ENCODE peak calls at places on chromosomes 11 and 22, in nine cellular contexts. X, E, L, P, O, S, H, A and R are unnamed samples.
A peak's percentile ranks its signal among the peaks of the same experiment; 100 is the strongest.

GRCh38 chr22:33844273-33844672 is 76.0 kb downstream of the LARGE1 start:
- DNase-seq in X (no peak), H (no peak), E (no peak), L (no peak), O (no peak), S (no peak), A (no peak), P (no peak), R (no peak)

GRCh38 chr11:68296344-68297051 is 15.9 kb upstream of the LRP5 start:
- DNase-seq in A (no peak), E (no peak), L (no peak), P (no peak), X (no peak), S (no peak), H (no peak), O (no peak), R (no peak)

GRCh38 chr22:31504282-31504681 is 7.9 kb downstream of the SFI1 start:
- DNase-seq in X (no peak), A (peak; percentile 56), P (no peak), O (no peak), L (no peak), H (no peak), E (no peak), S (no peak), R (no peak)

GRCh38 chr11:1829039-1829820 is 5.6 kb upstream of the SYT8 start:
- DNase-seq in E (no peak), H (no peak), P (no peak), S (no peak), O (peak; percentile 72), A (peak; percentile 67), X (peak; percentile 3), L (peak; percentile 16), R (no peak)

GRCh38 chr11:131628739-131629138 is 258.3 kb downstream of the NTM start:
- DNase-seq in H (no peak), P (no peak), E (no peak), L (no peak), O (no peak), S (no peak), A (no peak), X (no peak), R (no peak)

GRCh38 chr22:44378380-44378779 is 65.6 kb upstream of the SHISAL1 start:
- DNase-seq in X (no peak), O (no peak), E (no peak), A (no peak), L (no peak), P (no peak), H (no peak), S (no peak), R (no peak)

GRCh38 chr11:86069408-86070086 is 663 bp upstream of the PICALM start:
- DNase-seq in S (no peak), O (peak; percentile 55), L (peak; percentile 88), A (peak; percentile 99), X (peak; percentile 9), E (peak; percentile 65), P (peak; percentile 21), H (no peak), R (peak; percentile 75)

GRCh38 chr11:15613799-15614198 is 499.1 kb downstream of the INSC start:
- DNase-seq in P (no peak), S (no peak), E (no peak), H (no peak), A (no peak), X (no peak), L (no peak), O (no peak), R (no peak)

GRCh38 chr11:117582491-117582890 is 214.5 kb downstream of the DSCAML1 start:
- DNase-seq in L (no peak), H (no peak), A (no peak), S (no peak), E (no peak), X (no peak), O (no peak), P (no peak), R (no peak)

GRCh38 chr11:61675826-61676225 is 4.4 kb upstream of the DAGLA start:
- DNase-seq in P (no peak), H (no peak), E (no peak), O (no peak), A (no peak), L (no peak), S (no peak), X (no peak), R (no peak)

GRCh38 chr11:61670626-61671025 is 9.6 kb upstream of the DAGLA start:
- DNase-seq in P (no peak), E (no peak), A (no peak), X (no peak), H (no peak), S (no peak), L (no peak), O (no peak), R (no peak)

GRCh38 chr11:61667684-61668320 is 12.4 kb upstream of the DAGLA start:
- DNase-seq in A (no peak), X (no peak), S (peak; percentile 42), H (no peak), P (no peak), O (no peak), E (no peak), L (no peak), R (no peak)

GRCh38 chr11:61669417-61669816 is 10.8 kb upstream of the DAGLA start:
- DNase-seq in P (no peak), X (no peak), H (no peak), O (no peak), S (no peak), A (no peak), E (no peak), L (no peak), R (no peak)

GRCh38 chr11:61671527-61671926 is 8.7 kb upstream of the DAGLA start:
- DNase-seq in S (peak; percentile 68), P (no peak), L (no peak), X (peak; percentile 93), H (no peak), A (no peak), O (no peak), E (peak; percentile 86), R (no peak)
- TF ChIP-seq CTCF in S (peak; percentile 61), P (no peak), L (peak; percentile 41), X (peak; percentile 89), H (no peak), A (no peak), O (peak; percentile 32), E (peak; percentile 65), R (peak; percentile 45)

GRCh38 chr11:46413755-46414465 is 22.3 kb upstream of the CHRM4 start:
- DNase-seq in S (no peak), E (no peak), H (no peak), L (no peak), O (no peak), A (no peak), X (no peak), P (no peak), R (no peak)

GRCh38 chr11:46407635-46408034 is 16.1 kb upstream of the CHRM4 start:
- DNase-seq in P (no peak), A (no peak), X (no peak), H (no peak), L (no peak), E (no peak), S (no peak), O (no peak), R (no peak)

GRCh38 chr11:46414466-46414796 is 22.9 kb upstream of the CHRM4 start:
- DNase-seq in A (no peak), H (no peak), O (no peak), P (no peak), S (no peak), E (no peak), X (no peak), L (no peak), R (peak; percentile 74)

GRCh38 chr11:46408407-46408986 is 16.9 kb upstream of the CHRM4 start:
- DNase-seq in S (no peak), H (no peak), A (no peak), L (no peak), P (no peak), O (no peak), X (no peak), E (no peak), R (no peak)

GRCh38 chr11:46410021-46410420 is 18.4 kb upstream of the CHRM4 start:
- DNase-seq in A (no peak), S (peak; percentile 79), P (no peak), L (no peak), H (no peak), E (no peak), X (peak; percentile 80), O (no peak), R (peak; percentile 46)
- TF ChIP-seq CTCF in A (peak; percentile 14), S (peak; percentile 72), P (no peak), L (no peak), H (no peak), E (no peak), X (peak; percentile 87), O (no peak), R (peak; percentile 68)

DNA sequence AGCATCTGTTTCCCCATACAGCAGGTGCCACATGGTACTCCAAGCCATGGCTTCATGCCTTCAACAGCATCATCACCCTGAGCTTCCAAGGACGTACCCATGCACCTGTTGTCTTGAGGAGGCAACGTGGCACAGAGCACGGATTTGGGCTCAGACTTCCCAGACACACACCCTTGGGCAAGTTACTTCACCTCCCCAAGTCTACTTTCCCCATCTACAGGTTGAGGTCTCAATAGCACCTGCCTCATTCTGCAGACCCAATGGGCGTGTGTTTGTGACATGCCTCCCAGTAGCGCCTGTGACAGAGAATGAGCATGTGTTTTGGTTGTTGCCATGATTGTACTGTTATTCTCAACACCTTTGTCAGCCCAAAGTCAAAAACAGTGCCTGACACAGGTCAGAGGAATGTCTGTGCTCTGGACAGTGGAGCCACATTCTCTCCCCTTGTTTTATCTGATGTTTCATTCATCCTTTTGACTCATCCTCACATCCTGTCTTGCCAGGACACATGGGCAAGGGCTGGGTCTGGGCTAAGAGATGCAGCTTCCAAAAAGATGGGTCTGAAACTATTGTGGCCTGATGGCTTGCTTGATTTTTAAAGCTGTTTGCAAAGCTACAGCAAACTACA is 53.4 kb upstream of the CCND1 start:
- DNase-seq in X (no peak), S (no peak), E (no peak), L (peak; percentile 20), H (no peak), A (peak; percentile 58), O (no peak), P (no peak), R (no peak)
- TF ChIP-seq CTCF in X (no peak), S (no peak), E (no peak), L (no peak), H (no peak), A (no peak), O (no peak), P (no peak), R (no peak)

GRCh38 chr11:133533205-133533604 is 904 bp upstream of the OPCML start:
- DNase-seq in L (no peak), H (no peak), A (no peak), O (no peak), X (no peak), S (no peak), P (no peak), E (no peak), R (no peak)

GRCh38 chr11:133531450-133531849 is 851 bp downstream of the OPCML start:
- DNase-seq in A (no peak), O (no peak), H (no peak), E (no peak), X (no peak), S (no peak), P (no peak), L (no peak), R (no peak)

GRCh38 chr11:133529807-133530500 is 2.3 kb downstream of the OPCML start:
- DNase-seq in P (no peak), H (no peak), E (no peak), S (no peak), A (no peak), L (no peak), X (no peak), O (no peak), R (no peak)

GRCh38 chr11:133531971-133532651 is at the start of gene OPCML:
- DNase-seq in H (no peak), X (no peak), A (no peak), L (no peak), S (peak; percentile 47), P (no peak), E (no peak), O (no peak), R (no peak)

GRCh38 chr11:133530501-133530835 is 1.8 kb downstream of the OPCML start:
- DNase-seq in O (no peak), P (no peak), H (no peak), L (no peak), X (no peak), E (no peak), S (peak; percentile 37), A (no peak), R (no peak)
- TF ChIP-seq CTCF in O (no peak), P (no peak), H (no peak), L (no peak), X (peak; percentile 44), E (no peak), S (peak; percentile 3), A (no peak), R (no peak)